ENCODE peak calls at places on chromosomes 6 and 20, in four cellular contexts. C is GM12878, O is K562, D is GM12891. A is an unnamed sample.

GRCh38 chr6:12767016-12767415 is 50.4 kb downstream of the PHACTR1 start:
- DNase-seq in C (no peak), O (no peak), D (no peak), A (no peak)

GRCh38 chr6:117919775-117920492 is 12.9 kb downstream of the SLC35F1 start:
- DNase-seq in C (no peak), O (no peak), D (no peak), A (peak)

GRCh38 chr6:39924283-39924682 is 10.0 kb downstream of the MOCS1 start:
- DNase-seq in C (no peak), O (no peak), D (no peak), A (no peak)

GRCh38 chr6:138017156-138017757 is 90.0 kb downstream of the PERP start:
- DNase-seq in C (no peak), O (no peak), D (no peak), A (no peak)

GRCh38 chr6:134464690-134465411 is 146.9 kb upstream of the SGK1 start:
- DNase-seq in C (no peak), O (no peak), D (no peak), A (no peak)

GRCh38 chr20:32018269-32019155 is 8.3 kb downstream of the CCM2L start:
- DNase-seq in C (no peak), O (peak), D (peak), A (peak)

GRCh38 chr6:150029749-150030148 is 4.4 kb upstream of the RAET1L start:
- DNase-seq in C (no peak), O (no peak), D (no peak), A (no peak)

GRCh38 chr20:45836841-45837240 is 3.2 kb downstream of the SNX21 start:
- DNase-seq in C (no peak), O (peak), D (no peak), A (no peak)

GRCh38 chr20:32036716-32037355 is 15.2 kb upstream of the HCK start:
- DNase-seq in C (no peak), O (no peak), D (no peak), A (peak)

GRCh38 chr6:73580247-73581149 is 59.7 kb upstream of the EEF1A1 start:
- DNase-seq in C (peak), O (peak), D (no peak), A (no peak)

GRCh38 chr6:40965046-40965445 is 74.0 kb downstream of the UNC5CL start:
- DNase-seq in C (no peak), O (no peak), D (no peak), A (no peak)

GRCh38 chr6:49430866-49431265 is 32.2 kb downstream of the MMUT start:
- DNase-seq in C (no peak), O (no peak), D (no peak), A (no peak)

GRCh38 chr6:40251609-40252008 is 317.3 kb upstream of the MOCS1 start:
- DNase-seq in C (peak), O (no peak), D (no peak), A (no peak)

GRCh38 chr6:117396228-117396627 is 29.5 kb downstream of the ROS1 start:
- DNase-seq in C (no peak), O (no peak), D (no peak), A (no peak)

GRCh38 chr6:142372348-142372747 is 70.5 kb downstream of the ADGRG6 start:
- DNase-seq in C (no peak), O (no peak), D (no peak), A (no peak)

GRCh38 chr6:408599-409102 is 17.1 kb downstream of the IRF4 start:
- DNase-seq in C (no peak), O (peak), D (no peak), A (no peak)

GRCh38 chr20:16301981-16302380 is 271.3 kb downstream of the KIF16B start:
- DNase-seq in C (no peak), O (no peak), D (no peak), A (no peak)

GRCh38 chr6:71351190-71351589 is 62.6 kb downstream of the OGFRL1 start:
- DNase-seq in C (no peak), O (no peak), D (no peak), A (no peak)

GRCh38 chr6:74969591-74970267 is 236.1 kb downstream of the COL12A1 start:
- DNase-seq in C (no peak), O (no peak), D (no peak), A (no peak)

GRCh38 chr6:128174724-128175123 is 273.9 kb upstream of the THEMIS start:
- DNase-seq in C (no peak), O (no peak), D (no peak), A (no peak)

GRCh38 chr6:24205020-24205492 is 79.0 kb downstream of the NRSN1 start:
- DNase-seq in C (peak), O (peak), D (peak), A (no peak)

GRCh38 chr20:10665791-10666190 is 8.0 kb downstream of the JAG1 start:
- DNase-seq in C (no peak), O (no peak), D (no peak), A (no peak)

GRCh38 chr20:46356195-46357029 is 48.1 kb upstream of the CDH22 start:
- DNase-seq in C (no peak), O (no peak), D (no peak), A (no peak)

GRCh38 chr20:36794116-36794474 is 20.5 kb upstream of the DSN1 start:
- DNase-seq in C (no peak), O (no peak), D (no peak), A (no peak)

GRCh38 chr6:112343375-112343774 is 3.8 kb upstream of the RFPL4B start:
- DNase-seq in C (no peak), O (no peak), D (no peak), A (no peak)

GRCh38 chr6:35650015-35650414 is 38.7 kb downstream of the FKBP5 start:
- DNase-seq in C (no peak), O (no peak), D (no peak), A (no peak)

GRCh38 chr6:169087436-169088046 is 166.1 kb downstream of the THBS2 start:
- DNase-seq in C (no peak), O (no peak), D (no peak), A (no peak)

GRCh38 chr6:170033666-170034065 is 257.2 kb downstream of the DLL1 start:
- DNase-seq in C (no peak), O (no peak), D (no peak), A (no peak)

GRCh38 chr6:112199001-112199403 is 55.4 kb downstream of the LAMA4 start:
- DNase-seq in C (no peak), O (no peak), D (no peak), A (no peak)

GRCh38 chr20:62277253-62277652 is 25.5 kb upstream of the ADRM1 start:
- DNase-seq in C (no peak), O (no peak), D (no peak), A (no peak)

GRCh38 chr20:13800728-13801134 is 15.9 kb downstream of the NDUFAF5 start:
- DNase-seq in C (no peak), O (no peak), D (no peak), A (no peak)

GRCh38 chr6:138226011-138226410 is 7.7 kb upstream of the PBOV1 start:
- DNase-seq in C (no peak), O (no peak), D (no peak), A (no peak)

GRCh38 chr6:98384334-98384733 is 450.0 kb upstream of the POU3F2 start:
- DNase-seq in C (no peak), O (no peak), D (no peak), A (no peak)

GRCh38 chr20:58010666-58011065 is 217.8 kb downstream of the ANKRD60 start:
- DNase-seq in C (no peak), O (no peak), D (no peak), A (no peak)

GRCh38 chr20:48750941-48751620 is 76.7 kb downstream of the PREX1 start:
- DNase-seq in C (no peak), O (no peak), D (no peak), A (peak)

GRCh38 chr6:38283734-38284362 is 355.9 kb downstream of the BTBD9 start:
- DNase-seq in C (no peak), O (no peak), D (no peak), A (no peak)

GRCh38 chr6:165181951-165182414 is 127.4 kb downstream of the C6orf118 start:
- DNase-seq in C (no peak), O (no peak), D (no peak), A (no peak)

GRCh38 chr20:20255104-20255503 is 112.8 kb upstream of the INSM1 start:
- DNase-seq in C (no peak), O (no peak), D (no peak), A (peak)

GRCh38 chr6:34540841-34541240 is 15.3 kb downstream of the SPDEF start:
- DNase-seq in C (no peak), O (no peak), D (no peak), A (no peak)

GRCh38 chr6:34543421-34543820 is 12.7 kb downstream of the SPDEF start:
- DNase-seq in C (no peak), O (no peak), D (no peak), A (no peak)

GRCh38 chr6:34544776-34545471 is 11.2 kb downstream of the SPDEF start:
- DNase-seq in C (no peak), O (peak), D (no peak), A (no peak)

GRCh38 chr6:34546551-34547321 is 9.4 kb downstream of the SPDEF start:
- DNase-seq in C (no peak), O (no peak), D (no peak), A (no peak)

DNA sequence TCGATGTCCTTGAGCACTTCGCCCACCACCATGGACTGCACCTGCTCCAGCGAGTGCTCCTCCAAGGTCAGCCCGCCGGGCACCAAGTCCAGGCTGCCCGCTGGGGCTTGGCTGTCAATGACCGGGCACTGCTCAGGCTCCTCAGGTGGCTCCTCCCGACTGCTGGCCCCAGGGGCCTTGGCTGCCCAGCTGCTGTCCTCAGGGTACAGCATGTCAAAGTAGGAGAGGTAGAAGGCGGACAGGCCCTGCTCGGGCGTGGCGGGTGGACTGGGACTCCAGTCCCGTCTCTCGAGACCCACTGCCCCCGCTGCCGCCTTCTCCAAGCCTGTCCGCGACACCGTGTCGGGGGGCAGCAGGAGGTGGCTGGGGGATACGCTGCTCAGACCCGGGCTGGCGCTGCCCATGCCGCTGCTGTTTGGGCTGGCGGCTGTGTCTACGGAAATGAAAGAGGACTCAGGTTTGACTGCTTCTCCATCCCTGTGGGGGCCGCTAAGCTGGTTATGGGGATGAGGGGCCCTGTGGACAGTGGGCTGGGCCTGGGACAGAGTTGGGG is 12.0 kb downstream of the SPDEF start:
- DNase-seq in C (no peak), O (no peak), D (no peak), A (no peak)
- TF ChIP-seq SPI1 in C (no peak), O (no peak), D (no peak), A (no peak)

GRCh38 chr6:79737172-79737571 is 106.0 kb downstream of the SH3BGRL2 start:
- DNase-seq in C (no peak), O (no peak), D (no peak), A (no peak)
- TF ChIP-seq SPI1 in C (no peak), O (no peak), D (no peak), A (no peak)

GRCh38 chr20:38153011-38153329 is 12.1 kb downstream of the TGM2 start:
- DNase-seq in C (no peak), O (no peak), D (no peak), A (no peak)

GRCh38 chr20:38150595-38151170 is 14.4 kb downstream of the TGM2 start:
- DNase-seq in C (no peak), O (no peak), D (no peak), A (no peak)

GRCh38 chr20:38153401-38153800 is 11.7 kb downstream of the TGM2 start:
- DNase-seq in C (no peak), O (no peak), D (no peak), A (no peak)

GRCh38 chr20:38151455-38151854 is 13.6 kb downstream of the TGM2 start:
- DNase-seq in C (no peak), O (no peak), D (no peak), A (no peak)

GRCh38 chr20:38152175-38153010 is 12.7 kb downstream of the TGM2 start:
- DNase-seq in C (peak), O (no peak), D (peak), A (peak)
- TF ChIP-seq SPI1 in C (no peak), O (no peak), D (no peak), A (no peak)

GRCh38 chr6:148612043-148612442 is 134.8 kb upstream of the UST start:
- DNase-seq in C (no peak), O (no peak), D (no peak), A (no peak)

GRCh38 chr6:148608211-148608951 is 138.4 kb upstream of the UST start:
- DNase-seq in C (no peak), O (no peak), D (no peak), A (no peak)

GRCh38 chr6:148616811-148617210 is 130.0 kb upstream of the UST start:
- DNase-seq in C (no peak), O (no peak), D (no peak), A (no peak)

DNA sequence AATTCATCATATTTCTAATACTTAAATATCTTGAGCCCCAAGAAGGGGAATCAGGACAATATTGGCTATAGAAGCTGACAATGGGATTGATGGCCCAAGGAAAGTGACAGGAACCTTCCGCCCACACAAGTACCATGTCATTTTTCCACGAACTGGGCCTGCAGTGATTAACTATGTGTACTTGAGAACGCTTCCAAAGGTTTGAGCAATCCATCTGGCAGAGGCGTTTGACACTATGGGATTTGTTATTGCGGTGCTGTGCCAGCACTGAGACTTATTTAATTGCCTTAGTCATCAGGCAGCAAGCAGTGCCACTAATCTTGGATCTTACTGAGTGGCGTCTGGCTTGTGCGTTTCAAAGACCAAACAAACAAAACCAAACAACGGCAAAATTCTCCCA is 135.6 kb upstream of the UST start:
- DNase-seq in C (no peak), O (no peak), D (no peak), A (no peak)
- TF ChIP-seq SPI1 in C (no peak), O (no peak), D (no peak), A (no peak)

DNA sequence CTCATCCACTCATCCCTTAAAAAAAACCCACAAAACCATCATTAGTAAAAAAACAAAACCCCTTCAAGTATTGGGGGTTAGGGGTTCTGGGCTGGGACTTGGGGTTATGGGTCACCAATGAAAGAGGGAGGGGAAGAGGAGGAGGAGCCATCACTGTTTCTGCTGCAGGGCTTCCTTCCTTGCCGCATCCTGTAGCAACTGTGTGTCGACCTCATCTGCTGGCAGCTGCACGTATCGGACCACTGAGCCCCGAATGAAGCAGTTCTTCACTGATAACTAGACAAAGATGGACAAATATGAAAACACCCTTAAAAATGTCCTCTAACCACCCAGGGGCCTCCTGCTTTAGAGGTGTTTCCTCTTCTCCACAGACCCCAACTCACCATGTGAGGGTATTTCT is 2.1 kb upstream of the VARS1 start:
- DNase-seq in C (no peak), O (no peak), D (no peak), A (no peak)
- TF ChIP-seq SPI1 in C (no peak), O (no peak), D (no peak), A (no peak)

DNA sequence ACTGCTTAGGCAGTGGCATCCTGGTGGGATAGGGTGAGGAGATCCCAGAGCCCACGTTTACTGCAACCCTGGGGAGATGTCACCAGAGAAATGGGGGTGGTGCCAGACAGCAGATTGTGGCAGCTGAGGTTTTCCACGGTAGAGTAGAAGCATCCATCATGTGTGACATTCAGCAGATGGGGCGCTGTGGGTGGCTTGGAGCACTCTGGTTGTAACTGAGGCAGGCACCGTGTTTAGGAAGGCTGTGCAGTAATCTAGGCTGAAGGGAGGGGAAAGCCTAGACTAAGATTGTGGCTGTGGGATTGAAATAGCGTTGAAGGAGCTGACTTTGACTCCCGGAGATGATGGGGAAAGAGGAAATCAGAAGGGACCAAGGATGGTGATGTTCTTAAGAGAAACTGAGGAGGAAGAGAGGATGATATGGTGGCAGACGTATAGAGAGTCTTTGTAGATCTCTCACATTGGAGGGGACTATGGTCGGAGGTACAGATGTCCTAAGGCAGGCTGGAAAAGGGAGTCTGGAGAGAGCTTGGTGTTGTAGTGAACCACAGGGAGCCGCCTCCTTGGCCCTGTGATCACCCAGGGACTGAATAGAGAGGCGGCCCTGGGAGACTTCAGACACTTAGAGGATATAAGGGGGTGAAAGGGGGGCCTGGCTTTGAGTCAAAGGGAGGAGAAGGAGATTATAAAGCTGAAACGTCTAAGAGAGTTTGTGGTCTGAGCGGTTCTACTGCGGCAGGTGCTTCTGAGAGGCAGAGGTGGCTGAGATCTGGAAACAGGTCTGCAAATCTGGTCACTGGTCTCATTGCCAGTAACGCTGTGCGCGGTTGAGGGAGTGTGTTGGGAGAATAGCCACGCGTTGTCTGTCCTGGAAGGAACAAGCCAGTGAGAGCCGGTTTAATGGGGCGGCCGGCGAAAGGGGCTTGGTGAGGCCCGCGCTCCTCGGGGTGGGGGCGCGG is 792 bp upstream of the MICA start:
- DNase-seq in C (no peak), O (no peak), D (no peak), A (no peak)
- TF ChIP-seq SPI1 in C (no peak), O (no peak), D (no peak), A (no peak)

DNA sequence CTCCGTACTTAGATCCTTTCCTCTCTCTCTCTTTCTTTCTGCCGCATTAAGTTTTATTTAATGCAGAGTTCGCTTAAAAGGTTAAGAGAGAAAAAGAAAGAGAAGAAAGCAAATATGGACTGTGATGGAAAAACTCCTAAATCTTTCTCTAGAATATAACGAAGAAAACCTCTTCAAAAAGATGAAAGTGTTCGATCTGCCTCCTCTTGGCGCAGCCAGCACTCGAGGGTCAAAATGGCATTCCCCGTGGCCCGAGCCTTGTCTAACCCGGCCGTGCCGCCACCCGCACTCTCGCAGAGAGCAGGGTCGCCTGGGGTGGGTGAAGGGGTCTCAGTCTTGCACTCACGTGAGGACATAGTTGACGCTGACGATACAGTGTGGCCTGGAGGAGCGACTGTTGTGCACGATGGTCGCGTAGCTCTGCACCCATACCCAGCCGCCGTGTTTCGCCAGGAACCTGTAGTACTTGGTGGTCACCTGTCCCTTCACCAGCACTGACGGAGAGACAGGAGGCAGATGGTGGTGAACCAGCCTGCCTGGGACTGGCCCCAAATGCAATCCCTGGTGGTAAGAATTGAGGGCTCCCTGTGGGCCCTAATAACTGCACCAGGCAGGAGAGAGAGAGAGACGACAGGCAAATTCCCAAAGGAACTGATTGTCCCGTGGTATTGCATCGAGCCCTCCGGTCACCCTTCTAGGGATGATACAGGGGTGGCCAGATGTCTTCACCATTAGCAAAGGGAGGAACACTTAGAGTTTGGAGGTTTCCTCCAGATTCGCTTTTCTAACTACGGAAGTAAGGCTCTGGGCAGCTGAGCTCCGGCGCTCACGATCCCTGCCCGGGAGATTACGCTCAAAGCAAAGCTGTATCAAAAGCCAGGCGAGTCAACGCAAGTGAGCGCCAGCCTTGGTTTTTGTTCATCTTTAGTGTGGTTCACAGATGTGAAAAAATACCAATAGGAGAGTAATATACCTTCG is 17.5 kb downstream of the SIM1 start:
- DNase-seq in C (no peak), O (no peak), D (no peak), A (no peak)
- TF ChIP-seq SPI1 in C (no peak), O (no peak), D (no peak), A (no peak)

A was measured in HL-60.